ENCODE peak calls at places on chromosomes 16 and 17, in five cellular contexts. U is neural progenitor cell, L is HCT116, A is H9, K is K562. Y is an unnamed sample.

GRCh38 chr16:22012241-22012640 is 4.3 kb downstream of the MOSMO start:
- DNase-seq in K (no peak), A (no peak), L (no peak), U (no peak), Y (no peak)

GRCh38 chr17:15194859-15195277 is 70.3 kb downstream of the PMP22 start:
- DNase-seq in K (no peak), L (no peak), U (no peak), A (no peak), Y (no peak)

GRCh38 chr16:88315543-88316105 is 67.1 kb upstream of the ZNF469 start:
- DNase-seq in K (peak; percentile 68), U (no peak), A (no peak), L (peak; percentile 40), Y (peak; percentile 78)

GRCh38 chr16:30780549-30780948 is 6.5 kb downstream of the ZNF629 start:
- DNase-seq in L (no peak), A (no peak), K (no peak), U (no peak), Y (peak; percentile 26)

GRCh38 chr17:78434455-78435329 is 56.2 kb downstream of the PGS1 start:
- DNase-seq in U (no peak), A (no peak), L (no peak), K (no peak), Y (no peak)

GRCh38 chr16:22321340-22322001 is 24.3 kb downstream of the POLR3E start:
- DNase-seq in K (peak; percentile 66), A (peak; percentile 75), L (peak; percentile 24), U (peak; percentile 83), Y (no peak)

GRCh38 chr16:8686031-8686621 is 11.7 kb downstream of the ABAT start:
- DNase-seq in L (no peak), U (peak; percentile 86), K (no peak), A (no peak), Y (no peak)

GRCh38 chr16:54233626-54234025 is 53.0 kb downstream of the IRX3 start:
- DNase-seq in L (no peak), K (no peak), U (no peak), A (no peak), Y (no peak)

GRCh38 chr16:520847-521246 is 6.7 kb upstream of the CAPN15 start:
- DNase-seq in L (no peak), U (no peak), K (no peak), A (no peak), Y (peak; percentile 73)

GRCh38 chr17:6596511-6596910 is 40.2 kb upstream of the PITPNM3 start:
- DNase-seq in K (no peak), A (no peak), U (no peak), L (no peak), Y (no peak)

GRCh38 chr16:84455031-84455430 is 49.4 kb downstream of the MEAK7 start:
- DNase-seq in U (no peak), L (no peak), A (peak; percentile 7), K (no peak), Y (no peak)

GRCh38 chr17:64212122-64212521 is 50.9 kb downstream of the TEX2 start:
- DNase-seq in U (no peak), L (no peak), K (no peak), A (no peak), Y (no peak)

GRCh38 chr16:9039208-9039607 is 52.2 kb upstream of the HAPSTR1 start:
- DNase-seq in A (no peak), K (no peak), U (peak; percentile 23), L (no peak), Y (no peak)

GRCh38 chr17:1643293-1643998 is 2.1 kb downstream of the SCARF1 start:
- DNase-seq in L (peak; percentile 62), U (peak; percentile 87), A (peak; percentile 96), K (no peak), Y (peak; percentile 93)

GRCh38 chr16:85329059-85329812 is 217.0 kb upstream of the CIBAR2 start:
- DNase-seq in U (peak; percentile 97), K (no peak), A (peak; percentile 67), L (peak; percentile 28), Y (peak; percentile 76)

GRCh38 chr17:51461578-51462004 is 201.2 kb downstream of the UTP18 start:
- DNase-seq in U (peak; percentile 63), L (peak; percentile 78), A (peak; percentile 92), K (peak; percentile 76), Y (no peak)

GRCh38 chr17:71501716-71502115 is 619.1 kb upstream of the SOX9 start:
- DNase-seq in L (no peak), K (no peak), A (no peak), U (no peak), Y (no peak)

GRCh38 chr17:36048061-36048460 is 16.0 kb upstream of the CCL18 start:
- DNase-seq in L (no peak), K (no peak), U (no peak), A (no peak), Y (no peak)

GRCh38 chr17:82587234-82588086 is 60.8 kb downstream of the WDR45B start:
- DNase-seq in U (no peak), A (no peak), L (no peak), K (no peak), Y (peak; percentile 71)

GRCh38 chr17:45936610-45937009 is 42.3 kb downstream of the MAPT start:
- DNase-seq in A (no peak), U (no peak), L (no peak), K (no peak), Y (no peak)
- H3K27ac ChIP-seq in A (no peak overlapping the region), U (no peak overlapping the region), L (no peak overlapping the region), K (no peak overlapping the region), Y (peak overlapping the region; percentile 20)

DNA sequence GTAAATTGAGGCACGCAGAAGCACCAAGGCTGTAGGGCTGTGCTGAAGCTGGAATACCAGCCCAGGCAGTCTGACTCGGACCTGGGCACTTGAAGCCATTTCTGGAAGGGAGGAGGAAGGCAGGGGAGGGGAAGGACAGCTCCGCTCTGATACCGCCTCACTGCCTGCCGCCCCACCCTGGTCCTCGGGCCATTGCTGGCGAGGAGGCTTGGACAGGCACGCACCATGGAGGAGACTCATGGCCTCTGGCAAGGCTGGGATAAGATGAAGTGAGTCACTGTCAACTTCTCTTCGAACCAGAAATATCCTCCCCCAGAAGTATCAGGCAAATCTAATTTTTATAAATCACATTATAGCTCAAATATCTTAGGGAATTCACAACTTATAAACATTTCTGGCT is 81.3 kb downstream of the SDK2 start:
- DNase-seq in U (no peak), A (no peak), K (no peak), L (no peak), Y (no peak)
- H3K9ac ChIP-seq in U (no peak overlapping the region), A (no peak overlapping the region), K (no peak overlapping the region), L (no peak overlapping the region), Y (no peak overlapping the region)

DNA sequence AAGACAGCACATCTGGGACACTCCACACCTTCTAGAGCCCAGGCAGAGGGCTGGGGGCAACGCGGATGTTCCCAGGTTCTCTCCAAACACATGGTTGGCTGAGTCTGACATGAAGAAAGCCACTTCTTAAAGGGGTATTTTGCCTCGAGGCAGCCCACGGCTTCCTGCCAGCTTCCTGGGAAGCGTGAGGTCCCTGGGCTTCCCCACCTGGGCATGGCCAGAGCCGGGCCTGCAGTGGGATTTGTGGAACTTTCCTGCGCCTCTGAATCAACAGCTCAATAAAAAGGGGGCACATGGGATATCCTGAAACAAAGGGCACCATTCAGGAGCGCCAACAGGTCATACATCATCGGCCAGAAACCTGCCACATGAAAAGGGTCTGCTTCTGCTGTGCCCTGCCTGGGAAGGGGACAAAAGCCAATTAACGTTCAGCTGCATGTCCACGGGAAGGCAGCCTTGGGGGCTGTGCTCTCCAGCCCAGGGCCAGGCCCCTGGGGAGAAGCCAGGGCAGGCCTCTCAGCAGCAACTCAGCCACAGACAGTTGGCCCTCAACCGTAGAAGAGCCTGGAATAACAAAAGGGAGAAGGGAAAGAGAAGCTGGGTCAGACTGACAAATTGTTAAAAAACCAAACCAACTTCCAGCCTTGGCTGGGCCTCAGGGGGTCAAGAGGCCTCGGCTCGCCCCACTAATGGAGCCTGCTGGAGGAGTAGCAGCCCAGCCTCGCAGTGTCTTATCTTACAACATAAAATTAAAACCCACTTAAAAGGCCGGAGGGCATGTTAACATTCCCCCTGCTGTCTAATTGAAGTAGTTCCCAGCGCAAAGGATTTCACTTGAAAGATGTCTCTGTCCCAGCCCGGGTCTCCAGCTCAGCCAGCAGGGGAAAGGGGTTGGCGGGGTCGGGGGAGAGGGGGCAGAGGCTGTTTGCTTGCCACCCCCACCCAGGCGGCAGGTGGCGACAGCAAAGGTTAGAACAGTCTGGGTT is 34.2 kb downstream of the TBX4 start:
- DNase-seq in A (peak; percentile 28), L (no peak), U (peak; percentile 44), K (no peak), Y (peak; percentile 82)
- TF ChIP-seq CTCF in A (no peak), L (no peak), U (peak; percentile 9), K (no peak), Y (no peak)

GRCh38 chr17:76581515-76581914 is 4.1 kb downstream of the ST6GALNAC2 start:
- DNase-seq in K (no peak), U (no peak), A (peak; percentile 36), L (no peak), Y (no peak)
- H3K27ac ChIP-seq in K (no peak overlapping the region), U (no peak overlapping the region), A (no peak overlapping the region), L (no peak overlapping the region), Y (no peak overlapping the region)

GRCh38 chr17:69646729-69647128 is 232.2 kb downstream of the MAP2K6 start:
- DNase-seq in U (no peak), A (no peak), L (no peak), K (no peak), Y (no peak)
- H3K9ac ChIP-seq in U (no peak overlapping the region), A (no peak overlapping the region), L (no peak overlapping the region), K (no peak overlapping the region), Y (no peak overlapping the region)

GRCh38 chr16:78072275-78072674 is 27.2 kb upstream of the WWOX start:
- DNase-seq in L (no peak), K (no peak), U (no peak), A (peak; percentile 65), Y (no peak)

GRCh38 chr16:78069913-78070312 is 29.5 kb upstream of the WWOX start:
- DNase-seq in U (no peak), A (no peak), L (no peak), K (no peak), Y (no peak)

GRCh38 chr16:78081341-78081740 is 18.1 kb upstream of the WWOX start:
- DNase-seq in L (no peak), K (no peak), U (no peak), A (no peak), Y (no peak)

GRCh38 chr16:78075800-78076199 is 23.7 kb upstream of the WWOX start:
- DNase-seq in K (no peak), U (peak; percentile 55), A (no peak), L (no peak), Y (no peak)
- TF ChIP-seq CTCF in K (no peak), U (peak; percentile 27), A (peak; percentile 24), L (no peak), Y (no peak)

GRCh38 chr17:38746004-38746892 is 1.9 kb downstream of the PCGF2 start:
- DNase-seq in L (no peak), U (no peak), K (no peak), A (no peak), Y (no peak)

GRCh38 chr17:38748329-38749221 is at the start of gene PCGF2:
- DNase-seq in A (peak; percentile 98), L (peak; percentile 71), K (peak; percentile 77), U (peak; percentile 97), Y (peak; percentile 97)

GRCh38 chr17:38746893-38747384 is 1.2 kb downstream of the PCGF2 start:
- DNase-seq in L (no peak), A (no peak), U (no peak), K (no peak), Y (no peak)

GRCh38 chr17:38749222-38750043 is 1.3 kb upstream of the PCGF2 start:
- DNase-seq in L (peak; percentile 56), U (peak; percentile 90), K (peak; percentile 65), A (peak; percentile 93), Y (peak; percentile 97)

GRCh38 chr17:38747385-38748328 is 479 bp downstream of the PCGF2 start:
- DNase-seq in K (peak; percentile 89), L (no peak), A (no peak), U (peak; percentile 80), Y (peak; percentile 88)
- H3K27ac ChIP-seq in K (peak overlapping the region; percentile 83), L (peak overlapping the region; percentile 95), A (no peak overlapping the region), U (peak overlapping the region; percentile 42), Y (peak overlapping the region; percentile 81)

Y was measured in kidney.